ENCODE peak calls at places on chromosomes 16 and 17, in four cellular contexts. N is K562, F is Panc1, G is HepG2. C is an unnamed sample.

GRCh38 chr17:66412857-66413563 is 110.6 kb downstream of the PRKCA start:
- DNase-seq in N (no peak), F (no peak), G (no peak), C (no peak)

GRCh38 chr16:5033256-5034166 is at the start of gene NAGPA:
- DNase-seq in G (peak), N (peak), F (no peak), C (peak)

GRCh38 chr16:79970551-79971236 is 370.2 kb upstream of the MAF start:
- DNase-seq in G (no peak), N (peak), F (no peak), C (no peak)

GRCh38 chr17:39638317-39638716 is 1.4 kb downstream of the STARD3 start:
- DNase-seq in G (no peak), N (no peak), F (no peak), C (no peak)

GRCh38 chr17:1939979-1940809 is 84.9 kb downstream of the RTN4RL1 start:
- DNase-seq in F (no peak), G (no peak), N (no peak), C (no peak)

GRCh38 chr17:5381542-5381941 is 37.9 kb downstream of the NUP88 start:
- DNase-seq in F (no peak), N (no peak), G (no peak), C (no peak)

GRCh38 chr16:64627781-64628180 is 494.1 kb downstream of the CDH11 start:
- DNase-seq in F (no peak), N (no peak), G (no peak), C (no peak)

GRCh38 chr17:81735181-81736102 is 23.4 kb downstream of the SLC25A10 start:
- DNase-seq in F (no peak), G (no peak), N (peak), C (no peak)

GRCh38 chr17:50354776-50355175 is 8.8 kb downstream of the XYLT2 start:
- DNase-seq in N (no peak), G (no peak), F (no peak), C (no peak)

GRCh38 chr17:78355701-78356100 is 4.2 kb downstream of the SOCS3 start:
- DNase-seq in F (no peak), N (no peak), G (no peak), C (no peak)

GRCh38 chr17:78357687-78358537 is 2.0 kb downstream of the SOCS3 start:
- DNase-seq in G (no peak), N (no peak), F (no peak), C (no peak)

GRCh38 chr17:78358538-78359215 is 1.2 kb downstream of the SOCS3 start:
- DNase-seq in N (no peak), G (no peak), F (no peak), C (no peak)

GRCh38 chr17:78356163-78356713 is 3.6 kb downstream of the SOCS3 start:
- DNase-seq in N (peak), G (no peak), F (no peak), C (no peak)

DNA sequence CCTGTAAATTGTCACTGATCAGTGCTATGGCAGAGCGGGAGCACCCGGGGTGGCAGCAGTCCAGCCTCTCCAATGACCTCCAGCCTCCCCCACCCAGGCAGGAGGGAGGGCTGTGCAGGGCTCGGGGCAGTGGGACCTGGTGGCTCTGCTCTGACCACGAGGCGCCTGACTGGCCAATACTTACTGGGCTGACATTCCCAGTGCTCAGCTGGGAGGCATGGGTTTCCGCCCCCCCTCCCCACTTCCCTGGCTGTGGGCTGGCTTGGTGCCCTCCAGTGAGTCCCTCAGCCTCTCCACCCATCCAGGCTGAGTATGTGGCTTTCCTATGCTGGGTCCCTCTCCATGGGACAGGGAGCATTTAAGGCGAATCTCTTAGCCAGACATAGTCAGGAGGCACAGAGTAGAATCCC is 2.7 kb downstream of the SOCS3 start:
- DNase-seq in G (no peak), F (no peak), N (no peak), C (no peak)
- H3K4me3 ChIP-seq in G (no peak), F (peak), N (peak), C (no peak)

DNA sequence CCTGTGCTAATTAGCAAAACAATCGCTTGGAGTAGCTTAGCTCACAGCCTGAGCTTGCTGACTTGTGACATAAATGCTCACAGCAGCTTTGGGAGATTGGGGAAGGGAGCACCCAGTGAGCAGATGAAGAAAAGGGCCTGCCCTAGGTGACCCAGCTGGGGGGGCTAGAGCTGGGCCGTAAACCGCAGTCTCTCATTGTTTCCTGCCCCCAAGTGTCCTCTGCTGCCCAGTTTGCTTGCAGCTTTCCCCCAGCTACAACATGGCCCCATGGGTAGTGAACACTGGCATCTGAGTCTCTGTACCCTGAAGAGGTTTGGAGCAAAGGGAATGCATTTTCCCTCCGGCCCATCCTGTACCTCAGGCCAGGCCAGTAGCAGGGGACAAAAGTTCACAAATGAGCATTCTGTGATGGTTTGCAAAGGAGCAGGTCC is 349.4 kb downstream of the SLC39A11 start:
- DNase-seq in G (no peak), N (no peak), F (no peak), C (no peak)
- TF ChIP-seq TCF7L2 in G (no peak), N (no peak), F (no peak), C (no peak)

DNA sequence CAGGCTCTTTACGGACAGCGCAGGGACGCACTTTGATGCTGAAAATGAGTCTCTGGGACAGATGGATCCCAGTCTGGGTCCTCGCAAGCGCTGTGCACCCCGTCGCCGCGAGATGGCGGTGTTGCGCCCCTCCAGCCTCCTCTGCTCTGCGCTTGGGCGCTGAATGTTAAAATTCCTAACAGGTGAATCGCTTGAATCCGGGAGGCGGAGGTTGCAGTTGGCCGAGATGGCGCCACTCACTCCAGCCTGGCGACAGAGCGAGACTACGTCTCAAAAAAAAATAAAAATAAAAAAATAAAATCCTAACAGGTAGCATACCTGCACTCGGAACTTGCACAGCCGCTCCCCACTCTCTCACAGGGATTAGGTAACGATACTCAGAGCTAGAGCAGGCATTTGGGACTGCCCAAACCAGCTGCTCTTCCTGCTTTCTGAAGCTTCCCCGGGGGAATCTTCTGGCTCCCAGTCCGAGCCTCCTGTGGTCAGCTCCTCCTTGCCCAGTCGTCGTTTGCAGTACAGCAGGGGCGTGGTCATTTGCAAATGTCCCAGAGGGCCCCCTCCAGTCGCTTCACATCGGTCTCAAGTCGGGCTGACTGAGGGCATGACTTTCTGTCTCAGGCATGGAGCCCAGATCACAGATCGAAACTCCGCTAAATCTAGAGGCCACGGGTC is 26.2 kb upstream of the OSGIN1 start:
- DNase-seq in G (peak), N (peak), F (peak), C (peak)
- H3K4me3 ChIP-seq in G (peak), N (no peak), F (no peak), C (peak)

GRCh38 chr16:27177031-27177774 is 26.1 kb upstream of the KDM8 start:
- DNase-seq in G (no peak), F (peak), N (no peak), C (no peak)
- TF ChIP-seq TCF7L2 in G (no peak), F (no peak), N (no peak), C (no peak)

GRCh38 chr17:80649200-80649644 is 104.6 kb downstream of the RPTOR start:
- DNase-seq in G (no peak), F (no peak), N (no peak), C (no peak)
- H3K4me3 ChIP-seq in G (no peak), F (no peak), N (no peak), C (no peak)

GRCh38 chr17:75627094-75627493 is 6.1 kb upstream of the SMIM5 start:
- DNase-seq in F (no peak), G (no peak), N (no peak), C (no peak)

GRCh38 chr17:75624714-75625345 is 8.4 kb upstream of the SMIM5 start:
- DNase-seq in G (no peak), N (no peak), F (no peak), C (no peak)

GRCh38 chr17:75624021-75624420 is 9.2 kb upstream of the SMIM5 start:
- DNase-seq in G (no peak), N (no peak), F (no peak), C (no peak)

GRCh38 chr17:75626496-75627038 is 6.7 kb upstream of the SMIM5 start:
- DNase-seq in N (no peak), F (no peak), G (no peak), C (no peak)

DNA sequence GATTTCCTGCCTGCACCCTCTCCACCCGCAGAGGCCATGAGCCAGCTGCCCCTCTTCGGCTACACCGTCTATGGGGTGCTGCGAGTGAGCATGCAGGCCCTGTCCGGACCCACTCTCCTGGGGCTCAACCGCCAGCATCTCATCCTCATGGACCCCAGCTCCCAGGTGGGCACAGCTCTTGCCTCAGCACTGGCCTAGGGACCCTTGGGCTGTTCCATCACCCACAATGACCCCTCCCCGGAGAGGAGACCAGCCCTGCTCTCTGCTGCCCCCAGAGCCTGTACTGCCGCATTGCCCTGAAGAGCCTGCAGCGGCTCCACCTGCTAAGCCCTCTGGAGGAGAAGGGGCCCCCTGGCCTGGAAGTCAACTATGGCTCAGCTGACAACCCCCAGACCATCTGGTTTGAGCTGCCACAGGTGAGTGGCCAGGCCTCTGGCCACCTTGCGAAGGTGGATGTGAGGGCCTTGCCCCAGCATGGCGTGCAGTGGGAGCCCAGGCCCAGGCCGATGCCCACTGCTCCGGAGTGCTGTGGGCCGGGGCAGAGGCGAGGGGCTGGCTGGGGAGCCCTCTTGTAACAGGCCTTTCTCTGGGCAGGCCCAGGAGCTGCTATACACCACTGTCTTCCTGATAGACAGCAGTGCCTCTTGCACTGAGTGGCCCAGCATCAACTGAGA is 7.3 kb upstream of the SMIM5 start:
- DNase-seq in F (no peak), N (peak), G (peak), C (no peak)
- TF ChIP-seq TCF7L2 in F (no peak), N (no peak), G (no peak), C (no peak)

C was measured in HCT116.